ENCODE peak calls at places on chromosomes 6 and 20, in nine cellular contexts. C is Calu3, R is GM20000, S is bronchial epithelial cell, D is ovary, X is AG09319, V is right atrium auricular region, N is lower lobe of right lung, I is SK-N-SH. T is an unnamed sample.

GRCh38 chr20:35698298-35699126 is 640 bp downstream of the NFS1 start:
- DNase-seq in C (peak), R (no peak), S (no peak), D (no peak), X (no peak), V (peak), N (no peak), I (peak), T (peak)

GRCh38 chr6:129493396-129493902 is 216.5 kb downstream of the ARHGAP18 start:
- DNase-seq in C (no peak), R (no peak), S (peak), D (no peak), X (no peak), V (no peak), N (no peak), I (no peak), T (no peak)

GRCh38 chr6:128417698-128418097 is 102.7 kb downstream of the PTPRK start:
- DNase-seq in C (no peak), R (no peak), S (no peak), D (no peak), X (no peak), V (no peak), N (no peak), I (no peak), T (no peak)

GRCh38 chr20:1127840-1128239 is 9.4 kb downstream of the PSMF1 start:
- DNase-seq in C (no peak), R (no peak), S (peak), D (no peak), X (no peak), V (no peak), N (no peak), I (no peak), T (no peak)

GRCh38 chr6:117605169-117605826 is 3.0 kb upstream of the GOPC start:
- DNase-seq in C (peak), R (peak), S (peak), D (no peak), X (peak), V (no peak), N (no peak), I (peak), T (peak)

GRCh38 chr6:24743265-24743943 is 24.4 kb upstream of the C6orf62 start:
- DNase-seq in C (peak), R (peak), S (peak), D (no peak), X (peak), V (no peak), N (no peak), I (no peak), T (no peak)

GRCh38 chr20:50027611-50028105 is 44.9 kb downstream of the SNAI1 start:
- DNase-seq in C (peak), R (no peak), S (peak), D (peak), X (peak), V (peak), N (no peak), I (peak), T (peak)

GRCh38 chr6:41523957-41524633 is 22.1 kb upstream of the FOXP4 start:
- DNase-seq in C (no peak), R (no peak), S (no peak), D (no peak), X (no peak), V (no peak), N (no peak), I (no peak), T (no peak)

GRCh38 chr20:44594730-44595129 is 12.4 kb downstream of the PKIG start:
- DNase-seq in C (no peak), R (peak), S (peak), D (no peak), X (no peak), V (no peak), N (no peak), I (no peak), T (no peak)

GRCh38 chr6:17385660-17386059 is 7.7 kb upstream of the CAP2 start:
- DNase-seq in C (no peak), R (no peak), S (peak), D (no peak), X (no peak), V (no peak), N (no peak), I (no peak), T (peak)

GRCh38 chr6:27882624-27883023 is 29.6 kb downstream of the OR2B2 start:
- DNase-seq in C (no peak), R (no peak), S (no peak), D (no peak), X (no peak), V (no peak), N (no peak), I (no peak), T (no peak)

GRCh38 chr6:159002432-159003160 is 2.6 kb upstream of the RSPH3 start:
- DNase-seq in C (peak), R (no peak), S (peak), D (no peak), X (no peak), V (no peak), N (no peak), I (no peak), T (no peak)

GRCh38 chr6:166927240-166927941 is 29.0 kb downstream of the RNASET2 start:
- DNase-seq in C (no peak), R (no peak), S (no peak), D (no peak), X (no peak), V (no peak), N (no peak), I (no peak), T (no peak)

GRCh38 chr6:127267742-127268588 is 1.3 kb downstream of the RNF146 start:
- DNase-seq in C (no peak), R (peak), S (peak), D (peak), X (no peak), V (no peak), N (no peak), I (peak), T (no peak)

GRCh38 chr20:4830696-4831095 is 109.0 kb downstream of the PRND start:
- DNase-seq in C (no peak), R (no peak), S (no peak), D (no peak), X (no peak), V (no peak), N (no peak), I (no peak), T (no peak)

DNA sequence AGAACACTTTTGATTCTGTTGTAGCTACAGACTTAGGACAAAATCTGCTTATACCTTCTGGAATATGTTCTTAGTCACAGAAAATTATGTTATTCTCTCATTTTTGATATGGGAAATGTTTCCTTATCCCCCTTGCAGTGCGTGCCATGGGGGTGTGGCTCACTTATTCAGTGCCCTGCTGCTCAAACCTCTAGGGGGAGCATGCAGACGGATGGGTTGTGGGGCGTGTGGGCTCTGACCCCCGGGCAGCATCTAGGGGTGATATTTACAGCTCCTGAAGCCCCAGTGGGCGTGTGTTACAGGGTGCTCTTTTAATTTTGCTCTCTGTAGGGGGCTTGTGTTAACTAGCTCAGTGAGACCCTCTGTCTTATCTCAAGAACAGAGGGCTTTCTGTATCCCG is 61.3 kb upstream of the FERMT1 start:
- DNase-seq in C (no peak), R (no peak), S (no peak), D (no peak), X (no peak), V (no peak), N (no peak), I (no peak), T (no peak)
- TF ChIP-seq CTCF in C (no peak), R (peak), S (no peak), D (no peak), X (no peak), V (no peak), N (no peak), I (no peak), T (no peak)

GRCh38 chr6:124879992-124880355 is 82.3 kb upstream of the RNF217 start:
- DNase-seq in C (no peak), R (no peak), S (no peak), D (no peak), X (no peak), V (no peak), N (no peak), I (no peak), T (no peak)

GRCh38 chr6:124879110-124879991 is 82.9 kb upstream of the RNF217 start:
- DNase-seq in C (no peak), R (no peak), S (no peak), D (no peak), X (no peak), V (no peak), N (no peak), I (no peak), T (no peak)

GRCh38 chr6:124882580-124883393 is 79.5 kb upstream of the RNF217 start:
- DNase-seq in C (no peak), R (no peak), S (peak), D (no peak), X (peak), V (no peak), N (no peak), I (no peak), T (no peak)

GRCh38 chr6:124885171-124885570 is 77.1 kb upstream of the RNF217 start:
- DNase-seq in C (no peak), R (no peak), S (no peak), D (no peak), X (no peak), V (no peak), N (no peak), I (no peak), T (no peak)

DNA sequence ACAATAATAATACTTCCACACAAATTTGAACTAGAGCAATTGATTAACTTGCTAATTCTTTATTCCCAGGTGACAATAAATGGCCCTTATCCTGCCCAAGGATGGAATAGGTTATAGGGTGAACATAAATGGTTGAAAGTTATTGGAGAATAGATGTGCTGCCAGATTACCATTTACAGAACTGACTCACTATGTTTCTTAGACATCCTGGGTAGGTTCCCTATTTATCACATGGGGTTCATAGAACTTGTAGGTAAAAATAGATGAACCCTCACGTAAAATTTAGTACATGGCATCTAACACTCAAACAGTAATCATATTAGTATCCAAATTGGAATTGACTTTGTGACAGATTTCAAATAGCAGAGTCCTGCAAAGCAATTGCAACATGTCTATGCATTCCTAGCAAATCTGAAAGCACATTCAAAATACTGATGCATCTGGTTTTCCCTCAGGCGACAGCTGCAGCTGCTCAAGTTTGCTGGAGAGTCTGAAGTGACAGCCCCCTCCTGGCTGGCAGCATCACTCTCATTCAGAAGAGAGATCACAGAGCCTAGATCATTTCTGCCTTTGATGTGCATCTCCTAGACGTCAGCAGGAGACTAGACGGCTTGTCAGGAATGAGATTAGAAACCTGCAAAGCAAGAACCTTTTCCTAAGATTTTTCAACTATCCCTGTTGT is 80.2 kb upstream of the RNF217 start:
- DNase-seq in C (no peak), R (no peak), S (peak), D (no peak), X (no peak), V (no peak), N (no peak), I (no peak), T (no peak)
- TF ChIP-seq CTCF in C (no peak), R (no peak), S (no peak), D (no peak), X (no peak), V (no peak), N (no peak), I (no peak), T (no peak)

DNA sequence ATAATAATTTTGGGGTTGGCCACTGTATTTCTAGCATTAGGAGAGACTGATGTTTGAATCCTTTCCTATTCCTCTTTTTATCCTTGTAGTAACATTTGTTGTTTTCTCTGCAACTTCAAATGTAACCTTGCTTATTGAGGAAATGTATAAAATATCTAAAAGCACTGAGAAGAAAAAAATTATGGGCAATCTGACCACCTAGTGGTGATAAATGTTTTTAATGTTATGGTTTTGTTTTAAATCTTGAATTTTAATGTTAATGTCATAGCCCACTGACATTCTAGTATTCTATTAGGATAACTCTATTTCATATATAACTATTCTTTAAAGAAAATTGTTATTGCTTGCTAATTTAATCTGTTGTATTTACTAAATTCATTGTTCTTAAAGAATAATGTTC is 134.4 kb downstream of the FARS2 start:
- DNase-seq in C (no peak), R (no peak), S (no peak), D (no peak), X (no peak), V (no peak), N (no peak), I (no peak), T (no peak)
- TF ChIP-seq CTCF in C (no peak), R (no peak), S (no peak), D (no peak), X (no peak), V (no peak), N (no peak), I (peak), T (no peak)

GRCh38 chr6:155493694-155494143 is 38.1 kb upstream of the NOX3 start:
- DNase-seq in C (peak), R (peak), S (peak), D (peak), X (peak), V (peak), N (no peak), I (no peak), T (peak)

GRCh38 chr6:155493026-155493693 is 37.5 kb upstream of the NOX3 start:
- DNase-seq in C (no peak), R (no peak), S (no peak), D (no peak), X (no peak), V (no peak), N (no peak), I (no peak), T (no peak)

GRCh38 chr6:155491421-155491820 is 35.8 kb upstream of the NOX3 start:
- DNase-seq in C (no peak), R (no peak), S (peak), D (no peak), X (no peak), V (no peak), N (no peak), I (no peak), T (no peak)

GRCh38 chr6:155495011-155495768 is 39.6 kb upstream of the NOX3 start:
- DNase-seq in C (no peak), R (no peak), S (no peak), D (peak), X (peak), V (peak), N (no peak), I (peak), T (peak)

GRCh38 chr6:155492061-155492735 is 36.6 kb upstream of the NOX3 start:
- DNase-seq in C (no peak), R (no peak), S (no peak), D (no peak), X (no peak), V (no peak), N (no peak), I (no peak), T (no peak)
- TF ChIP-seq CTCF in C (no peak), R (no peak), S (no peak), D (no peak), X (no peak), V (no peak), N (no peak), I (no peak), T (no peak)

GRCh38 chr6:64477311-64477850 is 841.8 kb downstream of the PHF3 start:
- DNase-seq in C (no peak), R (no peak), S (no peak), D (no peak), X (no peak), V (no peak), N (no peak), I (no peak), T (no peak)
- TF ChIP-seq CTCF in C (no peak), R (no peak), S (no peak), D (no peak), X (no peak), V (no peak), N (no peak), I (no peak), T (no peak)

GRCh38 chr6:99348823-99349619 is 453 bp downstream of the FAXC start:
- DNase-seq in C (no peak), R (no peak), S (no peak), D (peak), X (no peak), V (no peak), N (no peak), I (peak), T (peak)

GRCh38 chr6:99350573-99350972 is 1.1 kb upstream of the FAXC start:
- DNase-seq in C (peak), R (no peak), S (no peak), D (no peak), X (no peak), V (no peak), N (no peak), I (no peak), T (peak)

GRCh38 chr6:99347804-99348203 is 1.7 kb downstream of the FAXC start:
- DNase-seq in C (no peak), R (no peak), S (no peak), D (no peak), X (no peak), V (no peak), N (no peak), I (peak), T (no peak)

GRCh38 chr6:99348220-99348822 is 1.2 kb downstream of the FAXC start:
- DNase-seq in C (no peak), R (no peak), S (no peak), D (no peak), X (no peak), V (no peak), N (no peak), I (peak), T (no peak)

DNA sequence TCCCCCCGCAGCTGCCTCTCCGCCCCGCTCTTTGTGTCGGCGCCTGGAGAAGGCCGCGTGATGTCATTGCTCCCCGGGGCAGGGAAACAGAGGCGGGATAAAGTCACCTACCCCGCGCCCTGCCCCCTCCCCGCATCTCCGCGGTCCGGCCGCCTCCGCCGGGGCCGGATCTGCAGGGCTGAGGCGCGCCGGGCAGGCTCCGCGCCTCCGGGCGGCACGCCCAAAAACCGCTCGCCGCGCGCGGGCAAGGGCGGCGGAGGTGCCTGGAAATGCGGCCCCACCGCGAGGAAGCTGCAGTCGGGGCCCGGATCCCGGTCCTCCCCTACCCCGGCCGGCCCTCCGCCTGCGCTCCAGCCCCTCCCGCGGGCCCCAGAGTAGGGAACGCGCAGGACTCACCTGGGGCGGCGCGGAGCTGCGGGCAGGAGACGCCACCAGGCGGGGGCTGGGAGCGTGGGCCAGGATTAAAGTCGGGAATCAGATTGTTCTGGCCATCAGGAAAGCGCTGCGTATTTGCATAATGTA is at the start of gene FAXC:
- DNase-seq in C (peak), R (peak), S (peak), D (peak), X (no peak), V (no peak), N (peak), I (peak), T (peak)
- TF ChIP-seq CTCF in C (no peak), R (no peak), S (peak), D (no peak), X (no peak), V (no peak), N (peak), I (peak), T (peak)

GRCh38 chr20:62861732-62862336 is at the start of gene TCFL5:
- DNase-seq in C (peak), R (peak), S (peak), D (peak), X (peak), V (peak), N (peak), I (peak), T (peak)

GRCh38 chr20:62860924-62861691 is 514 bp downstream of the TCFL5 start:
- DNase-seq in C (peak), R (no peak), S (no peak), D (peak), X (no peak), V (no peak), N (no peak), I (peak), T (no peak)

GRCh38 chr20:62858059-62858458 is 3.6 kb downstream of the TCFL5 start:
- DNase-seq in C (no peak), R (no peak), S (no peak), D (no peak), X (no peak), V (no peak), N (no peak), I (no peak), T (no peak)

GRCh38 chr20:62859721-62860120 is 1.9 kb downstream of the TCFL5 start:
- DNase-seq in C (no peak), R (no peak), S (no peak), D (no peak), X (no peak), V (no peak), N (no peak), I (no peak), T (no peak)

DNA sequence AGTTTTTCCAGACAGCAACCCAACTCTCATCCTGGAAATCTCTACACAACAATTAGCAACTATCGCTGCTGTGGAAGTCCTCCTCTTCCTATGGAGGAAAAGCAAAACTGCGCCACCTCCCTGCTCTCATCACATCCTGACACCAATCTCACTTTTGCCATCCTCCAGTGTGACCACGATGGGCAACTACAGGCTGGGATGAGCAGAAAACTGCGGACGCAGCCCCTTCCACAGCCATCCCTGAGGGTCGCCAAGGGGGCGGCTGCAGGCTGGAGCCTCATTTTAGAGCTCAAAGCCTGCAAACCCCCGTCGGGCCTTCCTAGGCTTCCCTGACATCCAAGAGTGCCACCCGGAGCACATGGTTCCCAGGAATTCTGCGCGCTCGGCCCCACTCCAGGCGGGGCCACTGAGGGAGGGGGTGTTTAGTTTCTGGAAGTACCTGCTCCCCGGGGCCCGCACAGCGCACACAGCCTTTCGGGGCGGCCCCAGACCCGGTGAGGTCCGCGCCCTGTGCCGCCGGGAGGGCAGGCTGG is 1.2 kb downstream of the TCFL5 start:
- DNase-seq in C (peak), R (no peak), S (no peak), D (no peak), X (no peak), V (no peak), N (no peak), I (no peak), T (no peak)
- TF ChIP-seq CTCF in C (no peak), R (no peak), S (no peak), D (no peak), X (peak), V (no peak), N (no peak), I (peak), T (no peak)

GRCh38 chr6:8743146-8743745 is 307.9 kb upstream of the SLC35B3 start:
- DNase-seq in C (peak), R (peak), S (no peak), D (no peak), X (no peak), V (no peak), N (no peak), I (no peak), T (no peak)
- TF ChIP-seq CTCF in C (no peak), R (no peak), S (no peak), D (no peak), X (peak), V (no peak), N (peak), I (no peak), T (peak)

GRCh38 chr6:80658926-80659325 is 552.5 kb downstream of the BCKDHB start:
- DNase-seq in C (no peak), R (no peak), S (no peak), D (no peak), X (no peak), V (no peak), N (no peak), I (no peak), T (no peak)
- TF ChIP-seq CTCF in C (no peak), R (no peak), S (no peak), D (no peak), X (no peak), V (no peak), N (no peak), I (no peak), T (no peak)

GRCh38 chr20:25220021-25220730 is 24.7 kb downstream of the ENTPD6 start:
- DNase-seq in C (no peak), R (no peak), S (no peak), D (no peak), X (no peak), V (no peak), N (no peak), I (peak), T (no peak)
- TF ChIP-seq CTCF in C (no peak), R (no peak), S (peak), D (no peak), X (peak), V (peak), N (peak), I (peak), T (peak)